ENCODE peak calls at places on chromosome 22, in five cellular contexts. E is K562, K is HepG2, A is IMR-90, R is GM12878. Z is an unnamed sample.

GRCh38 chr22:45638197-45638596 is 33.4 kb upstream of the ATXN10 start:
- DNase-seq in E (no peak), K (no peak), A (no peak), R (no peak), Z (no peak)

GRCh38 chr22:44341431-44342346 is 28.9 kb upstream of the SHISAL1 start:
- DNase-seq in E (no peak), K (no peak), A (peak), R (no peak), Z (peak)

GRCh38 chr22:41092847-41093371 is 517 bp downstream of the EP300 start:
- DNase-seq in E (peak), K (peak), A (peak), R (no peak), Z (peak)

GRCh38 chr22:23042179-23042578 is 28.1 kb upstream of the GNAZ start:
- DNase-seq in E (no peak), K (no peak), A (no peak), R (no peak), Z (no peak)

GRCh38 chr22:48872271-48873260 is 955.1 kb downstream of the BRD1 start:
- DNase-seq in E (no peak), K (no peak), A (no peak), R (no peak), Z (no peak)

GRCh38 chr22:19070397-19071169 is 51.6 kb downstream of the DGCR2 start:
- DNase-seq in E (no peak), K (no peak), A (no peak), R (no peak), Z (no peak)

GRCh38 chr22:36950797-36951590 is 37.6 kb downstream of the CSF2RB start:
- DNase-seq in E (no peak), K (no peak), A (no peak), R (no peak), Z (no peak)

GRCh38 chr22:36901411-36902142 is 11.9 kb upstream of the CSF2RB start:
- DNase-seq in E (no peak), K (no peak), A (no peak), R (peak), Z (no peak)

GRCh38 chr22:22168190-22168940 is 76.2 kb upstream of the VPREB1 start:
- DNase-seq in E (peak), K (peak), A (peak), R (peak), Z (peak)

GRCh38 chr22:23237841-23238240 is 57.5 kb downstream of the BCR start:
- DNase-seq in E (no peak), K (no peak), A (no peak), R (no peak), Z (no peak)

GRCh38 chr22:36425977-36426523 is 38.3 kb upstream of the MYH9 start:
- DNase-seq in E (peak), K (peak), A (peak), R (no peak), Z (peak)

GRCh38 chr22:31637938-31638618 is 23.9 kb downstream of the PISD start:
- DNase-seq in E (no peak), K (no peak), A (no peak), R (no peak), Z (no peak)

DNA sequence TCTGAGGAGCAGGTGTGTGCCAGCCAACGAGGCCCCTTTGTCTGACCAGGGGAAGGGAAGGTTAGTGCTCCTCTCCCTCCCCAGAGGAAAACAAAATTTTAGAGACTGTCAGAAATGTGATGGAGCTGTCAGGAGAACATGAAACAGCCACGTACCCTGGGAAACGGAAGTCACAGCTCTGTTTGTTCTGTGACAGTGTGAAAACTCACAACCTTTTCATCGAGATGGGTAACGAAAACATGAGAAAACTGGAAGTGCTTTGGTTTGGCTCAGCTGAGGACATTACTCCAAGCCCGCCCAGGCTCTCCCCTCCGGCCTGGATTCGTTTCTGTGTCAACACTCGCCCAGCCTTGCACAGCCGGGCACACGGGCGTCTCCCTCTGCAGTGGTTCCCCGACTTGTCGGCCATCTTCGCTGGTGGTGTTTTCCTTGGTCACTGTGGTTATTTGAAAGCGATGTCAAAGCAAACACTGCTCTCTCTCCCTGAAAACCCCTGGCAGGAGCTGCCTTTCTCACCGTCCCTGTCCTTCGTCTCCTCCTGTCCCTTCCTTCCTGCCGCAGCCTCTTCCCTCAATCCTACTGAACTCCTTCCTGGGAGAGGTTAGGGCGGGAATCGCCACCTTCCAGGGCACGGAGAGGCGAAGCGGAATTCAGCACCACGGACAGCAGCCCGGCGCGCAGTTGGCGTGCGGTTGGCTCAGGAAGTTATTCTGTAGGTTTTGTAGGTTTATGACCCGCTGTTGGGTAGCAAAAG is 12.9 kb upstream of the RPS19BP1 start:
- DNase-seq in E (peak), K (no peak), A (no peak), R (no peak), Z (no peak)
- TF ChIP-seq MXI1 in E (no peak), K (peak), A (no peak), R (no peak), Z (no peak)

DNA sequence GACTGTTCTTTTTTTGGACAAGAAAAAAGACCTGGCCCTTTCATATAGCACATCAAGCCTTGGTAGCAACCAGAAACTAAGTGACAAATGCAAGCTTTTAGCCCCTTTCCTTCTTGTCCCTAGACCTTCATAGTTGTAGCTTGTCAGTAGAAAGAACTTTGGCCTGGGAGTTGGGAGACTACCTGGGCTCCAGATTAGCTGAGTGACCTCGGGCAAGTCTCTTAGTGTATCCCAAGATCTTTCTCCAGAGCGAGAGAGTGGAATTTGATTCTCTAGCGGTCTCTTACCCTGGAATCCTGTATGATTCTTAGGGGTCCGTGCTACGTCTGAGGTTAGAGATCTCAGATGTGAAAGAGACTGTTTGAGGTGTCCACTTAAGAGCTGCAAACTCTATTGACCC is 59.0 kb downstream of the ZNRF3 start:
- DNase-seq in E (no peak), K (no peak), A (no peak), R (no peak), Z (no peak)
- TF ChIP-seq RFX5 in E (no peak), K (no peak), A (no peak), R (no peak), Z (no peak)

GRCh38 chr22:42358643-42359558 is 73.3 kb downstream of the NFAM1 start:
- DNase-seq in E (no peak), K (no peak), A (no peak), R (no peak), Z (no peak)

GRCh38 chr22:42356547-42356946 is 75.7 kb downstream of the NFAM1 start:
- DNase-seq in E (no peak), K (no peak), A (no peak), R (peak), Z (no peak)

GRCh38 chr22:42360348-42360747 is 71.9 kb downstream of the NFAM1 start:
- DNase-seq in E (no peak), K (no peak), A (no peak), R (no peak), Z (no peak)

GRCh38 chr22:42357221-42357620 is 75.0 kb downstream of the NFAM1 start:
- DNase-seq in E (no peak), K (no peak), A (no peak), R (no peak), Z (no peak)

GRCh38 chr22:42357634-42358296 is 74.4 kb downstream of the NFAM1 start:
- DNase-seq in E (no peak), K (no peak), A (no peak), R (no peak), Z (no peak)
- TF ChIP-seq MXI1 in E (no peak), K (no peak), A (no peak), R (no peak), Z (no peak)

GRCh38 chr22:33553493-33553892 is 366.8 kb downstream of the LARGE1 start:
- DNase-seq in E (no peak), K (no peak), A (no peak), R (no peak), Z (no peak)
- TF ChIP-seq RFX5 in E (no peak), K (no peak), A (no peak), R (no peak), Z (no peak)

DNA sequence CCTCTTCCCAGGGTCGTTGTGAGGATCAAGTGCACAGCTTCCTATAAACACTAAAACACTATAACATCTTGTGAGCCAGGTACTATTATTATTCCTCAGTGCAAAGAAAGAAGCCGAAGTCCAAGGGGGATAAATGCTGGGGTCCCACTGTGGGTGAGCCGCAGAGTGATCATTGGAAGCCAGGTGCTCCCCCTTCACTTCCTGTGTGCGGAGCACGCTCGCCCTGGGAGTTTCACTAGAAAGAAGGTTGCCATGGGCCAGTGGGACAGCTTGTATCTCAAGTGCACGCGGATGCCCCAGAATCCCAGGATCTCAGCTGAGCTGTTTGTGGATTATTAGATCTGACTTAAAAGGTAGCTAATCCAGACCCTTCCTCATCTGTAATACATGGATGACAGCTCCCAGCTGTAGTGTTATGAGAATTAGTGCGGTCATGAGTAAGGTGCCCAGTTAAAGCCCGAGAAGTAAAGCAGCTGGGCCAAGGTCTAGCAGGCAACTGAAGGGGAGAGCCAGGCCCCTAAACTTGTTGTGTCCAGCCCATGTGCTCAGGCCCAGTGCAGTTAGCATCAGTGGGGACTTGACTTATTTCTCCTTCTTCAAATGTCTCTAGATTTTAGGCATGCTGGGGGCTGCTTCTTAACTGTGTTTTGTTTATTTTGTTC is 941 bp downstream of the CBY1 start:
- DNase-seq in E (peak), K (peak), A (no peak), R (no peak), Z (peak)
- TF ChIP-seq MXI1 in E (no peak), K (no peak), A (peak), R (no peak), Z (peak)

Z was measured in SK-N-SH.